ENCODE peak calls at places on chromosome 3, in seven cellular contexts. W is OCI-LY7, H is stomach, Z is HCT116, O is ovary, T is heart left ventricle, Q is uterus. V is an unnamed sample.

GRCh38 chr3:36476274-36476942 is 96.1 kb downstream of the STAC start:
- DNase-seq in W (no peak), H (no peak), Z (no peak), O (no peak), T (no peak), Q (no peak), V (no peak)

GRCh38 chr3:123559040-123559861 is 25.6 kb downstream of the HACD2 start:
- DNase-seq in W (peak), H (no peak), Z (peak), O (no peak), T (no peak), Q (no peak), V (peak)

GRCh38 chr3:151859125-151859741 is 14.2 kb upstream of the SUCNR1 start:
- DNase-seq in W (no peak), H (no peak), Z (no peak), O (no peak), T (no peak), Q (no peak), V (no peak)

GRCh38 chr3:72991522-72991921 is 5.1 kb upstream of the PPP4R2 start:
- DNase-seq in W (no peak), H (no peak), Z (no peak), O (no peak), T (no peak), Q (no peak), V (no peak)

GRCh38 chr3:23183731-23184130 is 19.4 kb upstream of the UBE2E2 start:
- DNase-seq in W (peak), H (peak), Z (peak), O (no peak), T (no peak), Q (no peak), V (peak)

GRCh38 chr3:183577336-183577735 is 21.8 kb upstream of the KLHL6 start:
- DNase-seq in W (no peak), H (no peak), Z (no peak), O (no peak), T (no peak), Q (no peak), V (no peak)

GRCh38 chr3:150177673-150178378 is 207.1 kb upstream of the PFN2 start:
- DNase-seq in W (no peak), H (no peak), Z (no peak), O (no peak), T (no peak), Q (no peak), V (no peak)

GRCh38 chr3:30455840-30456239 is 150.6 kb upstream of the TGFBR2 start:
- DNase-seq in W (no peak), H (no peak), Z (no peak), O (peak), T (peak), Q (peak), V (no peak)

GRCh38 chr3:4533489-4534443 is 40.6 kb downstream of the ITPR1 start:
- DNase-seq in W (no peak), H (no peak), Z (no peak), O (no peak), T (peak), Q (no peak), V (no peak)

GRCh38 chr3:195421410-195421809 is 21.4 kb downstream of the ACAP2 start:
- DNase-seq in W (no peak), H (no peak), Z (no peak), O (no peak), T (no peak), Q (no peak), V (no peak)

DNA sequence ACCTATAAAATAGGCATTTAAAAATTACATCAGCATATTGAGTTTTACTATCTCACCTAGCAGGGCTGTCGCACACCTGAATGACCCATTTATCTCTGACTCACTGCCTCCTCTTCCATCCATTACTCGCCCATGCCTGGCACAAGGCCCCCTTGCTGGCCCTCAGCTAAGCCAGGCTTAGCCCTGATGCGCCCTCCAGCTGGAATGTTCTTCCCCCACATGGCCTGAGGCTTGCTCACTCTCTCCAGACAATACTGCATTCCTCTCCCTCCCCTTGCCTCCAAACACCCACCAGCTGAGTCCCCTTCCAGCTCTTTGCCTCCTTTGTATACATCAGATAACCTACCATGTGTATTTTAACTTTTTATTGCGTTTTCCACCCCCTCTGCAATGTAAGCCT is 7.2 kb downstream of the SH3BP5 start:
- DNase-seq in W (no peak), H (no peak), Z (no peak), O (peak), T (no peak), Q (peak), V (peak)
- H3K4me3 ChIP-seq in W (no peak), H (no peak), Z (no peak), O (no peak), T (no peak), Q (no peak), V (no peak)

GRCh38 chr3:126034481-126035361 is 49.2 kb downstream of the SLC41A3 start:
- DNase-seq in W (no peak), H (peak), Z (no peak), O (no peak), T (no peak), Q (no peak), V (no peak)

GRCh38 chr3:126035362-126036050 is 48.4 kb downstream of the SLC41A3 start:
- DNase-seq in W (no peak), H (no peak), Z (no peak), O (no peak), T (no peak), Q (no peak), V (no peak)

GRCh38 chr3:126033051-126033745 is 50.7 kb downstream of the SLC41A3 start:
- DNase-seq in W (no peak), H (peak), Z (no peak), O (no peak), T (no peak), Q (no peak), V (no peak)

GRCh38 chr3:126033765-126034164 is 50.2 kb downstream of the SLC41A3 start:
- DNase-seq in W (no peak), H (peak), Z (no peak), O (no peak), T (no peak), Q (no peak), V (no peak)

DNA sequence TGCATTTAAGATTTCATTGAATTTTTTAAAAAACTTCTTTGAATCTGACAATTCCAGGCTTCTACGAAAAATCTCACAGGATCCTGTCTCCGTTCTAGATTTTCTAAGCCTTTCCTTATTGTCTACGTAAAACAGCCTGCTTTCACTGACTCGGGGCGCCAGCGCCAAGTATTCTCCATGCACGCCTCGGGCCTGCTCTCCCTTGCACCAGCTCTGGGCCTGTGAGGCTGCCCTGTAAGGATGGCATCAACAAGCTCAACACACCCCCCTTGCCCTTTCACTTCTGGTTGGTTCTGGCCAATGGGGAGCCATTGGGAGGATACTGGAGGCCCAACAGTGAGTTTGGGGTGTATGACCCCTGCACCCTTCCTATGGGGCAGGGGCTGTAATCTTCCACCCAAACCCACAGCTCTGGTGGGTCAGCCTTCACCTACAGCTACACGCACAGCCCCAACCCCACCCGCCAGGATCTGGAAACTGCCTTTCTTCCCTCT is 47.8 kb downstream of the SLC41A3 start:
- DNase-seq in W (no peak), H (peak), Z (no peak), O (no peak), T (no peak), Q (no peak), V (no peak)
- H3K27ac ChIP-seq in W (no peak), H (no peak), Z (no peak), O (no peak), T (no peak), Q (no peak), V (no peak)

GRCh38 chr3:157135671-157136396 is 24.1 kb downstream of the CCNL1 start:
- DNase-seq in W (no peak), H (no peak), Z (no peak), O (peak), T (no peak), Q (peak), V (peak)
- TF ChIP-seq CTCF in W (no peak), H (no peak), Z (peak), O (no peak), T (peak), Q (peak), V (no peak)

GRCh38 chr3:64319391-64319790 is 94.1 kb upstream of the PRICKLE2 start:
- DNase-seq in W (no peak), H (no peak), Z (no peak), O (no peak), T (no peak), Q (no peak), V (no peak)

GRCh38 chr3:64316971-64317370 is 91.7 kb upstream of the PRICKLE2 start:
- DNase-seq in W (no peak), H (no peak), Z (no peak), O (no peak), T (no peak), Q (no peak), V (no peak)

GRCh38 chr3:64318670-64319271 is 93.5 kb upstream of the PRICKLE2 start:
- DNase-seq in W (no peak), H (no peak), Z (no peak), O (no peak), T (no peak), Q (no peak), V (no peak)

GRCh38 chr3:64318001-64318400 is 92.7 kb upstream of the PRICKLE2 start:
- DNase-seq in W (no peak), H (no peak), Z (no peak), O (no peak), T (no peak), Q (no peak), V (no peak)

DNA sequence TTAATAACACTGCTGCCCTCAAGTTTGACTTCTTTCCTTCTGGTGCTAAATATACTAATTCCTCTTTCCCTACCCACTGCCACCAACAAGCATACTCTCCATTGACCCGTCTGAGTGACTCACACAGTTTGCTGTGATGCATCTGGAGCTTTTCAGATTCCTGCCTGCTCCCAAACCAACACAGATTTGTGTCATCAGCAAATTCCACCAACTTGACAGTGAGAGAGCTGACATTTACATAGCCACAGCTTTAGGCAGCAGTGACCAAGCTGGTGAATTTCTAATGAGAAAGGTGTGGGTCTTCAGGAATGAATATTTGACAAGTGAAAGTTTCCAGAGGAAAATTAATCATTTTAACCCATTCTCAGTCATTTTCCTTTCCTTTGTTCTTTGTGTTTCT is 96.5 kb upstream of the PRICKLE2 start:
- DNase-seq in W (no peak), H (no peak), Z (no peak), O (no peak), T (no peak), Q (no peak), V (no peak)
- H3K4me3 ChIP-seq in W (no peak), H (no peak), Z (no peak), O (no peak), T (no peak), Q (no peak), V (no peak)

GRCh38 chr3:127763337-127763736 is 59.0 kb downstream of the MGLL start:
- DNase-seq in W (no peak), H (no peak), Z (no peak), O (no peak), T (no peak), Q (no peak), V (no peak)

GRCh38 chr3:127764841-127765362 is 57.4 kb downstream of the MGLL start:
- DNase-seq in W (no peak), H (no peak), Z (no peak), O (no peak), T (no peak), Q (no peak), V (no peak)

GRCh38 chr3:127763816-127764215 is 58.5 kb downstream of the MGLL start:
- DNase-seq in W (no peak), H (no peak), Z (no peak), O (no peak), T (no peak), Q (no peak), V (no peak)

GRCh38 chr3:127762787-127763105 is 59.6 kb downstream of the MGLL start:
- DNase-seq in W (no peak), H (no peak), Z (no peak), O (no peak), T (peak), Q (no peak), V (no peak)

DNA sequence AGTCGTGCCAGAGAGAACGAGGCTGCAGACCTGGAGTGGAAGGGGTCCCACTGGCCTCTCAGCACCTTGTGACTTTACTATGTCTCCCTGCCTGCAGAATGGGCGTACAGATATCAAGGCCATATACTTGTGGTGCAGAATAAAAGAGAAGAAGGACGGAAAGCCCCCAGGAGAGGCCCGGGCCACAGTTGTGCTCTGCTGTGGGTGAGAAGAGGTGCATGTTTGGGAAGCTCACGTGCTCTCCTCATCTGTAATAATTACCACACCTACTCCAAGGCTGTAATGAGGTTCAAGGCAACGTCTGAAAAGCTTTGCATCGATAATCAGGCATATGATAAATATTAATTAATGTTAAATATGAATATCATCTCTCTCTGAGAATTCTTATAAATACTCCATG is 58.0 kb downstream of the MGLL start:
- DNase-seq in W (no peak), H (no peak), Z (no peak), O (no peak), T (no peak), Q (no peak), V (no peak)
- H3K27ac ChIP-seq in W (no peak), H (no peak), Z (no peak), O (no peak), T (peak), Q (no peak), V (no peak)

GRCh38 chr3:89586676-89587075 is 479.3 kb downstream of the EPHA3 start:
- DNase-seq in W (no peak), H (no peak), Z (no peak), O (no peak), T (no peak), Q (no peak), V (no peak)
- TF ChIP-seq CTCF in W (no peak), H (no peak), Z (no peak), O (no peak), T (no peak), Q (no peak), V (no peak)